ENCODE peak calls at places on chromosomes 12 and 14, in six cellular contexts. W is AG04450; D is MM.1S; E is CD8-positive, alpha-beta memory T cell; H is cardiac muscle cell; K is CD8-positive, alpha-beta T cell. U is an unnamed sample. For H3K27me3, the result is how much of the 10 kb centered on the place peaks cover.

GRCh38 chr12:104604070-104604994 is 147.6 kb downstream of the CHST11 start:
- DNase-seq in W (peak), D (no peak), E (peak), H (peak), K (peak), U (peak)

GRCh38 chr12:24795699-24796385 is 153.1 kb downstream of the BCAT1 start:
- DNase-seq in W (no peak), D (peak), E (peak), H (no peak), K (no peak), U (peak)

GRCh38 chr12:3042826-3043225 is 34.4 kb upstream of the TSPAN9 start:
- DNase-seq in W (no peak), D (no peak), E (no peak), H (no peak), K (no peak), U (no peak)

GRCh38 chr12:82880442-82880901 is 193.8 kb downstream of the TMTC2 start:
- DNase-seq in W (no peak), D (no peak), E (no peak), H (peak), K (no peak), U (no peak)

GRCh38 chr14:66249544-66249943 is 236.6 kb upstream of the CCDC196 start:
- DNase-seq in W (no peak), D (no peak), E (no peak), H (no peak), K (no peak), U (no peak)

GRCh38 chr12:79409562-79409961 is 281.2 kb downstream of the PAWR start:
- DNase-seq in W (peak), D (no peak), E (no peak), H (peak), K (no peak), U (peak)

GRCh38 chr14:59018460-59018859 is 170.0 kb upstream of the DAAM1 start:
- DNase-seq in W (no peak), D (no peak), E (no peak), H (no peak), K (no peak), U (no peak)

GRCh38 chr12:643478-644292 is 19.6 kb downstream of the NINJ2 start:
- DNase-seq in W (no peak), D (no peak), E (no peak), H (no peak), K (no peak), U (no peak)

GRCh38 chr14:72679106-72679505 is 214.8 kb downstream of the DPF3 start:
- DNase-seq in W (no peak), D (no peak), E (no peak), H (no peak), K (no peak), U (no peak)

GRCh38 chr14:33679025-33679424 is 271.8 kb downstream of the EGLN3 start:
- DNase-seq in W (no peak), D (no peak), E (no peak), H (no peak), K (no peak), U (no peak)

GRCh38 chr14:72515779-72516770 is 377.8 kb downstream of the DPF3 start:
- DNase-seq in W (no peak), D (no peak), E (no peak), H (peak), K (no peak), U (no peak)

GRCh38 chr14:60311417-60311816 is 62.4 kb downstream of the PPM1A start:
- DNase-seq in W (no peak), D (no peak), E (no peak), H (no peak), K (no peak), U (no peak)

GRCh38 chr14:86802726-86803125 is 1190.3 kb downstream of the GALC start:
- DNase-seq in W (no peak), D (no peak), E (no peak), H (no peak), K (no peak), U (no peak)

GRCh38 chr12:70288817-70289216 is 45.6 kb downstream of the CNOT2 start:
- DNase-seq in W (no peak), D (no peak), E (no peak), H (no peak), K (no peak), U (no peak)

GRCh38 chr14:68786491-68787234 is 6.2 kb downstream of the ZFP36L1 start:
- DNase-seq in W (no peak), D (no peak), E (no peak), H (no peak), K (no peak), U (no peak)

GRCh38 chr14:50039734-50040400 is 76.5 kb downstream of the VCPKMT start:
- DNase-seq in W (no peak), D (no peak), E (no peak), H (no peak), K (no peak), U (no peak)

GRCh38 chr12:28390716-28391452 is 200.6 kb downstream of the CCDC91 start:
- DNase-seq in W (no peak), D (no peak), E (no peak), H (no peak), K (no peak), U (peak)

GRCh38 chr12:127722651-127723050 is 544.3 kb upstream of the TMEM132C start:
- DNase-seq in W (no peak), D (no peak), E (no peak), H (no peak), K (no peak), U (no peak)

GRCh38 chr12:288687-289086 is 26.1 kb upstream of the SLC6A13 start:
- DNase-seq in W (no peak), D (no peak), E (no peak), H (no peak), K (no peak), U (no peak)

GRCh38 chr14:63677891-63678379 is 36.3 kb upstream of the WDR89 start:
- DNase-seq in W (no peak), D (no peak), E (no peak), H (no peak), K (no peak), U (no peak)

GRCh38 chr12:117025481-117026151 is 73.6 kb downstream of the TESC start:
- DNase-seq in W (peak), D (peak), E (peak), H (peak), K (peak), U (peak)

GRCh38 chr12:54411398-54412241 is 7.4 kb downstream of the ITGA5 start:
- DNase-seq in W (peak), D (no peak), E (no peak), H (no peak), K (no peak), U (peak)

GRCh38 chr12:5945071-5946008 is at the start of gene ANO2:
- DNase-seq in W (no peak), D (peak), E (no peak), H (peak), K (no peak), U (no peak)

GRCh38 chr12:113065126-113066007 is 8.8 kb downstream of the DTX1 start:
- DNase-seq in W (no peak), D (no peak), E (no peak), H (peak), K (no peak), U (no peak)

GRCh38 chr14:91377700-91378652 is 39.6 kb downstream of the CCDC88C start:
- DNase-seq in W (no peak), D (peak), E (no peak), H (no peak), K (no peak), U (no peak)
- H3K4me3 ChIP-seq in W (no peak), D (peak), E (peak), H (no peak), K (peak), U (no peak)

GRCh38 chr12:1881936-1882335 is 36.5 kb downstream of the CACNA2D4 start:
- DNase-seq in W (no peak), D (no peak), E (no peak), H (no peak), K (no peak), U (no peak)

GRCh38 chr12:1882850-1883470 is 35.5 kb downstream of the CACNA2D4 start:
- DNase-seq in W (no peak), D (no peak), E (no peak), H (no peak), K (no peak), U (no peak)

GRCh38 chr12:1884651-1885050 is 33.8 kb downstream of the CACNA2D4 start:
- DNase-seq in W (no peak), D (no peak), E (no peak), H (no peak), K (no peak), U (no peak)

GRCh38 chr12:1882405-1882804 is 36.0 kb downstream of the CACNA2D4 start:
- DNase-seq in W (no peak), D (no peak), E (no peak), H (no peak), K (no peak), U (no peak)

GRCh38 chr12:1883513-1883912 is 34.9 kb downstream of the CACNA2D4 start:
- DNase-seq in W (no peak), D (no peak), E (no peak), H (no peak), K (no peak), U (no peak)
- H3K27me3 ChIP-seq in W (half or more), D (under half), E (under half), H (under half), K (under half), U (half or more)

DNA sequence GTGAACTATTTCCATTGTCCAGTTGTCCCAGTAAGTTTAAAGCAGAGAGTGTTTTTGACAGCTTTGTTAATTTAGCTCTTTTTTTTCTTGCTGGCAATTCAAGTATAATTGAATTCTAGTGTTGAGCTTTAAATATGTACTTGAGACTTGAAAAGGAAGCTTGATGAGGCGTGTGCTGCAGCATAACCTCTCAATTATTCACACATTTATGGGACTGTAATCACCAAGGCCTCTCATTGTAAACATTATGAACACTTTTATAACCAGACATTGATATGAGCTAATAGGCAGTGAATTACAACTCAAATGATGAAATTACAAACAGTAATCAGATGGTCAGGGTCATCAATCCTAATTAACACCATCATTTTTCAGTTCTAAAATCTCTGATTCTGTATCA is 378.0 kb upstream of the DDHD1 start:
- DNase-seq in W (no peak), D (no peak), E (no peak), H (no peak), K (no peak), U (no peak)
- H3K4me3 ChIP-seq in W (no peak), D (no peak), E (no peak), H (no peak), K (no peak), U (no peak)

DNA sequence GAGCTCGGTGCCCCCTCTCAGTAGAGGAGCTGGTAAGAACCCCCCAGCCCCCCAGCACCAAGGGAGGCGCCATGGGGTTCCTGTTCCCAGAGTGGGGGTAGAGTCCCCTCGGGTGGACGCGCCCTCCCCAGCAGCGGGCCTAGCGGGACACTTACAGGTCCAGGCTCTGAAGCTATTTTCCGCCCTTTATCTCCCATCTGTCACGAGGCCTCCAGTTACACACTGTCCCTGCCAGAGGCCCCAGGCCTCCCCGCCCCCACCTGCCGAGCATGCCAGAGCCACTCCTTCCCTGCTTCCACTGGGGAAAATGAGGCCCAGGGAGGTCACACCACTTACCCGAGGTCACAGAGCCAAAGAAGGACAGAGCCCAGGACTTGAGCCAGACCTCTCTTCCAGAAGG is 3.1 kb downstream of the C14orf180 start:
- DNase-seq in W (no peak), D (no peak), E (no peak), H (peak), K (no peak), U (no peak)
- H3K27me3 ChIP-seq in W (under half), D (under half), E (under half), H (under half), K (under half), U (under half)

GRCh38 chr14:93112891-93113677 is 2.6 kb downstream of the ITPK1 start:
- DNase-seq in W (peak), D (peak), E (peak), H (peak), K (peak), U (peak)

GRCh38 chr14:93114068-93114710 is 1.5 kb downstream of the ITPK1 start:
- DNase-seq in W (no peak), D (no peak), E (no peak), H (no peak), K (no peak), U (no peak)

GRCh38 chr14:93115069-93115919 is 431 bp downstream of the ITPK1 start:
- DNase-seq in W (no peak), D (peak), E (peak), H (peak), K (peak), U (peak)

GRCh38 chr14:93114713-93115068 is 1.0 kb downstream of the ITPK1 start:
- DNase-seq in W (no peak), D (no peak), E (peak), H (peak), K (no peak), U (no peak)

GRCh38 chr14:93113678-93114067 is 2.1 kb downstream of the ITPK1 start:
- DNase-seq in W (no peak), D (no peak), E (no peak), H (no peak), K (no peak), U (no peak)
- H3K4me3 ChIP-seq in W (peak), D (no peak), E (no peak), H (peak), K (peak), U (peak)

GRCh38 chr14:38221077-38221476 is 13.4 kb downstream of the SSTR1 start:
- DNase-seq in W (no peak), D (no peak), E (no peak), H (no peak), K (no peak), U (no peak)

GRCh38 chr14:38226366-38226765 is 18.7 kb downstream of the SSTR1 start:
- DNase-seq in W (no peak), D (no peak), E (no peak), H (no peak), K (no peak), U (no peak)

GRCh38 chr14:38225946-38226345 is 18.2 kb downstream of the SSTR1 start:
- DNase-seq in W (no peak), D (no peak), E (no peak), H (no peak), K (no peak), U (no peak)

DNA sequence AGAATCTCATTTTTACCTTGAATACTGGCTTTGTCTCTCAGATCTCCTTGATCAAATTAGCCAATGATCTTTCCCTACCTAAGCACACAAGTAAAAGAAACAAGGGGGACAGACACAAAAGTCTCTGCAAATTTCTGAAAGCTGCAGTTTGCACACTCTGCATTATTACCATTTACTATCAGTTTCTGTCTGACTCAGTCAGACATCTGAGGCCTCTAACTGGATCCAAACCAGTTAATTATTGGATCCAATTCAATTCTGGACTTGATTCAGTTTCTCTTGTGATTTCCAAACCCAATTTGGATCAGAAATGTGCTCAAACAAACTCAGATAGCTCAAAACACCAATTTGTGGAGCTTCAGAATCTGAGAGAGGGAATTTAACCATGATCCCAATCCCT is 16.6 kb downstream of the SSTR1 start:
- DNase-seq in W (no peak), D (no peak), E (no peak), H (no peak), K (no peak), U (no peak)
- H3K27me3 ChIP-seq in W (under half), D (under half), E (under half), H (under half), K (under half), U (under half)

DNA sequence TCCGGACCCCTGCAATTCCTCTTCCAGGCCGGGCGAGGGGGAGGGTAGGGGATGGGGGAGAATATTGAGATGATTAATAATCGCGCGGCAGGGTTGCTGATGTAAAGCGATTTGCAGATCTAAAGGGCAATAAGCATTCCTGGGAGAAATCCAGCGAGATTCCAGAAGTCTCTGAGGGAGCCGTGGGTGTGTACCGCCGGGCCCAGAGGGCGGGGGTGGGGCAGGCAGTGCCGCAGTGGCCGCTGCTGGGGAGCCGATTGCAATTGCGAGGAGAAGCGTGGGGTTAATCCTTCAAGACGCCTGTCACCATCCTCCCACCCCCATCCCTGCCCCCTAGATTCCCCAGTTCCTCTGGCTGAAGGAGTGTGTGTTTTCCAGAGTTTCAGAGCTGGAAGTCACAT is 16.4 kb downstream of the FOS start:
- DNase-seq in W (no peak), D (no peak), E (no peak), H (peak), K (no peak), U (peak)
- H3K4me3 ChIP-seq in W (peak), D (peak), E (peak), H (peak), K (peak), U (peak)

DNA sequence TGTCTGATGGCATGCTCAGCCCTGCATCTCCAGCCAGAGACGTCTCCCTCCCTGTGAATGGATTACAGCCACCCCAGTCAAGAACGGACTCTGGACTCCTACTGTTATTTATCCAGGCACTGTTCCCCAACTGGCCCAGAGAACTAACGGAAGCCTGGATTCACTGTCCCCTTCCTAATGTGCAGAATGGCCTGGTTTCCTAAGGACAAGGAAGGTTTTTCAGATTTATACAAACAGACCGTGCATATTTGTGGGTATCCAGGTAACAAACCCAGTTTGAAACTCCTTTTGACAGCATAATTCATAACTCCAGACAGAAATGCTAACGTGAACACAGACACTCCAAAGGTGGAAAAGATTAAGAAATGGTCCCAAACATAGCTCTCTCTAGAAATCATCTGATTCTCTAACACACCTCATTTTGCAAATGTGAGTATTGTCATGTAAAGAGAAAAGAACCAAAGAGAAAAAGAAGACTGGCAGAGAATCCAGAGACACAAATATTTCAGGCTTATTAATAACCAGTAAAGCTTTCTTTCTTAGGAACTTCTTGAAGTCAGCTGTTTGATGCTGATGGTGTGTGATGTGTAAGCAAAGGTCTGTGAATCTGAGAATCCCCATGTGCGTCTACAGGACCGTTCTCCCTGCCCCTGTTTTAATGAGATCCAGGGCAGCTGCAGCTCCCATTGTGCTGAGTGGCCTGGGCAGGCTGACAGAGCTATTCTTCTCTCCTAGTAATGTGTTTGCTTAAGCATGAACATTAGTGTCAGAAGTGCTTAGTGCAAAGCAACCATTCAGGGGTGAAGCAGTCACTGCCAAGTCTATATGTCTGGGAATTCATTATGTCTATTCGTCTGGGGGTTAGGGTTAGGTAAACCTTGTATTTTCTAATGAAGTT is 86.8 kb upstream of the HIF1A start:
- DNase-seq in W (no peak), D (no peak), E (no peak), H (no peak), K (no peak), U (peak)
- H3K27me3 ChIP-seq in W (under half), D (under half), E (under half), H (under half), K (under half), U (under half)

GRCh38 chr14:56805201-56805991 is 4.9 kb downstream of the OTX2 start:
- DNase-seq in W (no peak), D (no peak), E (no peak), H (no peak), K (no peak), U (no peak)
- H3K4me3 ChIP-seq in W (no peak), D (no peak), E (no peak), H (no peak), K (no peak), U (no peak)